ENCODE peak calls at places on chromosomes 3 and 15, in four cellular contexts. H is activated CD4-positive, CD25-positive, alpha-beta regulatory T cell; A is stimulated activated naive CD8-positive, alpha-beta T cell treated with anti-CD3 and anti-CD28 coated beads, Interleukin-15, amount 100 ng/mL, for 72 hours; N is activated effector memory CD4-positive, alpha-beta T cell treated with anti-CD3 and anti-CD28 coated beads, Interleukin-2, amount 50 U/mL, for 16 hours. Q is an unnamed sample.

GRCh38 chr15:80498652-80499051 is 94.5 kb downstream of the ARNT2 start:
- DNase-seq in H (no peak), N (no peak), A (no peak), Q (no peak)

GRCh38 chr3:177813322-177813721 is 616.0 kb upstream of the TBL1XR1 start:
- DNase-seq in A (no peak), N (no peak), H (no peak), Q (no peak)

GRCh38 chr3:126573492-126574117 is 14.9 kb upstream of the C3orf22 start:
- DNase-seq in A (no peak), N (no peak), H (no peak), Q (no peak)

GRCh38 chr3:23166804-23167203 is 36.3 kb upstream of the UBE2E2 start:
- DNase-seq in N (no peak), H (no peak), A (no peak), Q (no peak)

GRCh38 chr3:67526246-67526645 is 128.2 kb downstream of the SUCLG2 start:
- DNase-seq in H (no peak), N (no peak), A (no peak), Q (no peak)

GRCh38 chr3:128585189-128585588 is 65.4 kb downstream of the RPN1 start:
- DNase-seq in H (no peak), N (no peak), A (no peak), Q (no peak)

GRCh38 chr3:169122407-169122806 is 541.1 kb downstream of the MECOM start:
- DNase-seq in A (no peak), H (no peak), N (no peak), Q (no peak)

GRCh38 chr15:40243126-40243810 is 4.4 kb downstream of the PAK6 start:
- DNase-seq in N (peak; percentile 30), H (no peak), A (no peak), Q (no peak)